ENCODE peak calls at places on chromosome 19, in four cellular contexts. W, L, V and G are unnamed samples.
A peak's percentile ranks its signal among the peaks of the same experiment; 100 is the strongest.

GRCh38 chr19:34323433-34324204 is 41.4 kb upstream of the GPI start:
- DNase-seq in W (no peak), L (no peak), V (no peak), G (no peak)

GRCh38 chr19:11191273-11191755 is 6.0 kb downstream of the KANK2 start:
- DNase-seq in W (peak; percentile 85), L (no peak), V (no peak), G (no peak)

GRCh38 chr19:13207237-13208130 is 57.3 kb downstream of the IER2 start:
- DNase-seq in W (no peak), L (no peak), V (no peak), G (no peak)

GRCh38 chr19:24054044-24054935 is 32.7 kb upstream of the ZNF254 start:
- DNase-seq in W (no peak), L (peak; percentile 24), V (peak; percentile 92), G (peak; percentile 66)

GRCh38 chr19:1057185-1057857 is 9.6 kb upstream of the ARHGAP45 start:
- DNase-seq in W (no peak), L (no peak), V (no peak), G (no peak)

GRCh38 chr19:1131718-1132552 is 28.1 kb downstream of the GPX4 start:
- DNase-seq in W (peak; percentile 60), L (no peak), V (no peak), G (no peak)

GRCh38 chr19:30691767-30692516 is 319.8 kb downstream of the ZNF536 start:
- DNase-seq in W (no peak), L (no peak), V (no peak), G (no peak)

GRCh38 chr19:55209430-55210119 is at the start of gene PTPRH:
- DNase-seq in W (peak; percentile 12), L (no peak), V (no peak), G (no peak)

GRCh38 chr19:32830231-32831014 is 39.1 kb downstream of the SLC7A9 start:
- DNase-seq in W (no peak), L (no peak), V (no peak), G (no peak)

GRCh38 chr19:2417881-2418406 is 9.4 kb downstream of the TIMM13 start:
- DNase-seq in W (no peak), L (no peak), V (no peak), G (no peak)
- TF ChIP-seq TCF7L2 in W (no peak), L (no peak), V (no peak), G (no peak)

GRCh38 chr19:41739361-41739760 is 16.0 kb upstream of the CEACAM6 start:
- DNase-seq in W (no peak), L (no peak), V (no peak), G (no peak)
- TF ChIP-seq TCF7L2 in W (no peak), L (no peak), V (no peak), G (no peak)

GRCh38 chr19:5254944-5255343 is 85.7 kb downstream of the PTPRS start:
- DNase-seq in W (no peak), L (no peak), V (no peak), G (no peak)
- TF ChIP-seq TCF7L2 in W (no peak), L (no peak), V (no peak), G (no peak)

GRCh38 chr19:18964121-18964520 is 23.1 kb upstream of the HOMER3 start:
- DNase-seq in W (no peak), L (no peak), V (no peak), G (no peak)
- TF ChIP-seq TCF7L2 in W (no peak), L (no peak), V (no peak), G (no peak)

GRCh38 chr19:18514800-18515682 is 6.8 kb downstream of the ELL start:
- DNase-seq in W (no peak), L (no peak), V (no peak), G (peak; percentile 99)
- TF ChIP-seq TCF7L2 in W (no peak), L (no peak), V (no peak), G (peak; percentile 68)

GRCh38 chr19:46995492-46995891 is 24.1 kb upstream of the NPAS1 start:
- DNase-seq in W (no peak), L (no peak), V (no peak), G (no peak)
- TF ChIP-seq TCF7L2 in W (no peak), L (no peak), V (no peak), G (no peak)

GRCh38 chr19:38853214-38853613 is 3.4 kb upstream of the HNRNPL start:
- DNase-seq in W (no peak), L (no peak), V (no peak), G (no peak)

GRCh38 chr19:38850976-38851621 is 1.3 kb upstream of the HNRNPL start:
- DNase-seq in W (peak; percentile 60), L (no peak), V (no peak), G (no peak)

GRCh38 chr19:38850231-38850975 is 617 bp upstream of the HNRNPL start:
- DNase-seq in W (peak; percentile 98), L (peak; percentile 100), V (peak; percentile 100), G (peak; percentile 100)

GRCh38 chr19:38851622-38852230 is 1.9 kb upstream of the HNRNPL start:
- DNase-seq in W (peak; percentile 92), L (peak; percentile 75), V (peak; percentile 94), G (peak; percentile 79)

DNA sequence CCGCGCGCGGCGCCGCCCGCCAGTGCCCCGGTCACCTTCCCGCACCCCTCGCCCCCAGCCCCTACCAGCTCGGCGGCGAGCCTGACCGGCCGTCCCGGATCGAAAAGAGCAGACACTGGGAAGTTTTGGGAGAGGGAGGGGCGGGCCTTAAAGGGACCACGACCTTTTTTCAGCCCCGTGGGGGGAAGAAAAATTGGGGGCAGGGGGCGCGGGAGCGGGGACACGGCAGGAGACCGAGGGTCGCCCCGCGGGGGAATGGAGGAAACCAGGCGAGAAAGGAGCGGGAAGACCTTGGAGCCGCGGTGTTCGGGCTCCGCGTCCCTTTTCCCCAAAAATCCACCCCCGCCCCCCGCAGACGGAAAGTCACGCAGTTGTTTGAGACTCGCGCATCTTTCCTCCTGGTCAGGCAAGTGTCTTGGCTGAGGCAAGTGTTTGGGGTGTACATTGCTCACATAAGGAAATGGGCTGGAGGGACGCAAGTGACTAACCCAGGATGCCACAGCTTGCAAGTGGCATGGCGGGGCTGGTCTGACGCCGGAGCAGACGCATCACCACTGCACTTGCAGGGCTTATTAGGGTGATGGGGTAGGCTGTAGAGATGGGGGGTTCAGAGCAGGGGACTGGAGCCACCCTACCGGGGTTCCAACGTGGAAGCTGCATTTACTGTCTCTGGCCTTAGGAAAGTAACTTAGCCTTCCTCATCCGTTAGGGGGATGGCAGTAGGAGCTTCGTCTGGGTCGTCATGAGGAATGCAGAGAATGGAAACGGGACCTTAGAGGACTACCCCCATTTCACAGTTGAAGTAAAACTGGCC is 2.7 kb upstream of the HNRNPL start:
- DNase-seq in W (peak; percentile 34), L (no peak), V (no peak), G (no peak)
- TF ChIP-seq TCF7L2 in W (no peak), L (no peak), V (no peak), G (no peak)

GRCh38 chr19:16922592-16922934 is 33.8 kb downstream of the F2RL3 start:
- DNase-seq in W (peak; percentile 25), L (no peak), V (no peak), G (no peak)

GRCh38 chr19:16920816-16921529 is 32.2 kb downstream of the F2RL3 start:
- DNase-seq in W (peak; percentile 91), L (peak; percentile 42), V (no peak), G (no peak)

GRCh38 chr19:16917401-16917800 is 28.6 kb downstream of the F2RL3 start:
- DNase-seq in W (no peak), L (no peak), V (no peak), G (no peak)

GRCh38 chr19:16921766-16922591 is 33.2 kb downstream of the F2RL3 start:
- DNase-seq in W (peak; percentile 39), L (no peak), V (no peak), G (no peak)

DNA sequence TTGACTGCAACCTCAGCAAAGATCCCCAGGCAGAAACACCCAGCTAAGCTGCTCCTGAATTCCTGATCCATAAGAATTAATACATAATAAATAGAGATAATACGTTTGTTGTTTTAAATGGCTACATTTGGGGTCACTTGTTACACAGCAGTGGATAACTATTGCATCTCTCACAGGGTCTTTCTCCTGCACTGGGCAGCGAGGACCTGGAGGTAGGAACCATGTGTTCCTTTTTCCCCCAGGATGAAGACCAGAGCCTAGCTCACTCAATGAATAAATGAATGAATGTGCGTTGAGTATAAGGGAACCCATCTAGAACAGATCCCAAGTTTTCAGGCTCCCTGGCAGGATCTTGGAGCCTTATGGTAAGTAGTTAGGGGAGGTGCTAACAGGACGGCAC is 30.7 kb downstream of the F2RL3 start:
- DNase-seq in W (no peak), L (no peak), V (no peak), G (no peak)
- TF ChIP-seq TCF7L2 in W (no peak), L (no peak), V (no peak), G (no peak)

DNA sequence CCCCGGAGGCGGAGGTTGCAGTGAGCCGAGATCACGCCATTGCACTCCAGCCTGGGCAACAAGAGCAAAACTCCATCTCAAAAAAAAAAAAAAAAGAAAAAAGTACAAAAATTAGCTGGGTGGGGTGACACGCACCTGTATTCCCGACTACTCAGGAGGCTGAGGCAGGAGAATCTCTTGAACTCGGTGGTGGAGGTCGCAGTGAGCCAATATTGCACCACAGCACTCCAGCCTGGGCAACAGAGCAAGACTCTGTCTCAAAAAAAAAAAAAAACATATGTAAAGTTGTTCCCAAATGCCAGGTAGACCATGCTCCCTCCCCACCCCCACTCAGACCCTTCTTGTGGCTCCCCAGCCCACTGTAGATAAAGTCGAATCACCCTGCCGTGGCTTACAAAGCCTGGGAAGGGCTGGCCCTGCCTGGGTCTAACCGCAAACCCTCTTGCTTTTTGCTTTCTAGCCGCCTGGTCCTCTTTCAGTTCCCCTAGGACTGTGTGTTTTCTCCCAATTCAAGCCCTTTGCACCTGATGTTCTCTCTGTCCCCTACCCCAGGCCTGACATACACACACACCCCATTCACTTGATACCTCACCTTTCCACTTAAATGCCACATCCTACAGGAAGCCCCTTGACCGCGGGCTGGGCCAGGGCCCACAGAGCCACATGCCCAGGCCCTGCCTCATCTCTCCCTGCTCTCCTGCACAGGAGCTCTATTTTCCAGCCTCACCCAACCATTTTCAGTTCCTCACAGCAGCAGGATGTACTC is 34.4 kb downstream of the MAP4K1 start:
- DNase-seq in W (no peak), L (no peak), V (no peak), G (no peak)
- TF ChIP-seq TCF7L2 in W (no peak), L (no peak), V (no peak), G (no peak)